ENCODE peak calls at places on chromosomes 5 and 9, in ten cellular contexts. I is HS-5; O is mucosa of gallbladder; N is activated CD4-positive, alpha-beta T cell treated with anti-CD3 and anti-CD28 coated beads, Interleukin-2, amount 50 U/mL, for 24 hours; W is CD4-positive, alpha-beta T cell; Q is RWPE1; H is AG08396; R is CD4-positive, CD25-positive, alpha-beta regulatory T cell; K is NCI-H1930; B is effector memory CD8-positive, alpha-beta T cell. J is an unnamed sample.
A peak's percentile ranks its signal among the peaks of the same experiment; 100 is the strongest.

GRCh38 chr9:136611119-136611518 is 51.6 kb upstream of the EGFL7 start:
- DNase-seq in I (no peak), O (no peak), N (no peak), W (no peak), Q (no peak), H (no peak), R (no peak), K (no peak), B (no peak), J (no peak)

GRCh38 chr9:129291041-129291501 is 113.0 kb upstream of the IER5L start:
- DNase-seq in I (no peak), O (no peak), N (no peak), W (no peak), Q (no peak), H (no peak), R (no peak), K (no peak), B (no peak), J (no peak)

GRCh38 chr9:33114746-33115145 is 38.3 kb upstream of the SMU1 start:
- DNase-seq in I (no peak), O (no peak), N (no peak), W (no peak), Q (no peak), H (no peak), R (no peak), K (no peak), B (no peak), J (no peak)

GRCh38 chr9:129669141-129669718 is 3.8 kb downstream of the PRRX2 start:
- DNase-seq in I (no peak), O (no peak), N (no peak), W (no peak), Q (no peak), H (peak; percentile 93), R (no peak), K (no peak), B (no peak), J (no peak)

GRCh38 chr9:92605224-92605623 is 64.7 kb downstream of the IPPK start:
- DNase-seq in I (no peak), O (no peak), N (no peak), W (no peak), Q (no peak), H (no peak), R (no peak), K (no peak), B (no peak), J (no peak)

GRCh38 chr9:108665856-108666784 is 189.7 kb downstream of the ACTL7B start:
- DNase-seq in I (no peak), O (no peak), N (no peak), W (no peak), Q (no peak), H (no peak), R (no peak), K (no peak), B (no peak), J (no peak)

GRCh38 chr5:34055671-34056070 is 12.7 kb upstream of the C1QTNF3 start:
- DNase-seq in I (no peak), O (no peak), N (no peak), W (no peak), Q (no peak), H (no peak), R (no peak), K (no peak), B (no peak), J (no peak)

GRCh38 chr5:67771791-67772190 is 443.8 kb upstream of the PIK3R1 start:
- DNase-seq in I (no peak), O (no peak), N (no peak), W (no peak), Q (no peak), H (no peak), R (no peak), K (no peak), B (no peak), J (no peak)

GRCh38 chr9:98781588-98782383 is 14.6 kb downstream of the ANKS6 start:
- DNase-seq in I (no peak), O (peak; percentile 81), N (no peak), W (no peak), Q (peak; percentile 98), H (no peak), R (no peak), K (no peak), B (no peak), J (no peak)

GRCh38 chr9:35579130-35579529 is 25.9 kb upstream of the TESK1 start:
- DNase-seq in I (no peak), O (no peak), N (no peak), W (no peak), Q (no peak), H (no peak), R (peak; percentile 4), K (no peak), B (no peak), J (no peak)

GRCh38 chr5:28403846-28404245 is 1365.5 kb upstream of the CDH9 start:
- DNase-seq in I (no peak), O (no peak), N (no peak), W (no peak), Q (no peak), H (no peak), R (no peak), K (no peak), B (no peak), J (no peak)

J was measured in activated T-cell treated with anti-CD3 and anti-CD28 coated beads for 1 hour.